ENCODE peak calls at places on chromosomes 12 and 14, in five cellular contexts. One of them, this sample, is unnamed.
A peak's percentile ranks its signal among the peaks of the same experiment; 100 is the strongest.

GRCh38 chr12:25151476-25151875 is 43.5 kb downstream of the DNAI7 start:
- DNase-seq in testis: no peak
- DNase-seq in tibial artery: peak; percentile 81
- DNase-seq in lower lobe of right lung: no peak
- DNase-seq in fibroblast of lung: peak; percentile 99
- DNase-seq in this sample: no peak

GRCh38 chr14:93728651-93729016 is 59.7 kb downstream of the PRIMA1 start:
- DNase-seq in tibial artery: no peak
- DNase-seq in testis: no peak
- DNase-seq in fibroblast of lung: no peak
- DNase-seq in lower lobe of right lung: no peak
- DNase-seq in this sample: no peak

GRCh38 chr12:132748319-132748718 is 13.3 kb downstream of the ANKLE2 start:
- DNase-seq in testis: no peak
- DNase-seq in fibroblast of lung: no peak
- DNase-seq in tibial artery: no peak
- DNase-seq in lower lobe of right lung: peak; percentile 32
- DNase-seq in this sample: no peak

GRCh38 chr14:55764784-55765183 is 184.8 kb downstream of the KTN1 start:
- DNase-seq in testis: no peak
- DNase-seq in tibial artery: no peak
- DNase-seq in fibroblast of lung: no peak
- DNase-seq in lower lobe of right lung: no peak
- DNase-seq in this sample: no peak

GRCh38 chr12:54160807-54161480 is 27.8 kb downstream of the SMUG1 start:
- DNase-seq in tibial artery: no peak
- DNase-seq in lower lobe of right lung: no peak
- DNase-seq in testis: no peak
- DNase-seq in fibroblast of lung: no peak
- DNase-seq in this sample: no peak

GRCh38 chr12:51705450-51705849 is 114.4 kb downstream of the SCN8A start:
- DNase-seq in testis: no peak
- DNase-seq in lower lobe of right lung: no peak
- DNase-seq in tibial artery: no peak
- DNase-seq in fibroblast of lung: no peak
- DNase-seq in this sample: no peak

GRCh38 chr12:110600254-110600653 is 13.7 kb upstream of the TCTN1 start:
- DNase-seq in testis: no peak
- DNase-seq in fibroblast of lung: peak; percentile 85
- DNase-seq in tibial artery: no peak
- DNase-seq in lower lobe of right lung: no peak
- DNase-seq in this sample: no peak

GRCh38 chr12:6962285-6963015 is 8.0 kb downstream of the PHB2 start:
- DNase-seq in lower lobe of right lung: peak; percentile 87
- DNase-seq in testis: no peak
- DNase-seq in fibroblast of lung: no peak
- DNase-seq in tibial artery: peak; percentile 66
- DNase-seq in this sample: no peak

GRCh38 chr12:45730842-45731336 is 1.4 kb downstream of the ARID2 start:
- DNase-seq in tibial artery: no peak
- DNase-seq in testis: no peak
- DNase-seq in fibroblast of lung: peak; percentile 53
- DNase-seq in lower lobe of right lung: no peak
- DNase-seq in this sample: no peak

GRCh38 chr14:105261781-105262180 is 13.4 kb downstream of the BTBD6 start:
- DNase-seq in fibroblast of lung: no peak
- DNase-seq in testis: no peak
- DNase-seq in tibial artery: peak; percentile 60
- DNase-seq in lower lobe of right lung: no peak
- DNase-seq in this sample: no peak

GRCh38 chr12:130714591-130715149 is 1.4 kb downstream of the RIMBP2 start:
- DNase-seq in testis: peak; percentile 22
- DNase-seq in lower lobe of right lung: no peak
- DNase-seq in tibial artery: no peak
- DNase-seq in fibroblast of lung: no peak
- DNase-seq in this sample: no peak

GRCh38 chr12:25001311-25001710 is 52.4 kb upstream of the BCAT1 start:
- DNase-seq in fibroblast of lung: peak; percentile 55
- DNase-seq in testis: no peak
- DNase-seq in lower lobe of right lung: no peak
- DNase-seq in tibial artery: no peak
- DNase-seq in this sample: no peak

GRCh38 chr14:38526841-38527501 is 271.1 kb upstream of the CLEC14A start:
- DNase-seq in tibial artery: no peak
- DNase-seq in fibroblast of lung: no peak
- DNase-seq in lower lobe of right lung: no peak
- DNase-seq in testis: no peak
- DNase-seq in this sample: no peak

GRCh38 chr12:14716848-14717444 is 20.5 kb upstream of the GUCY2C start:
- DNase-seq in testis: peak; percentile 66
- DNase-seq in fibroblast of lung: peak; percentile 57
- DNase-seq in lower lobe of right lung: no peak
- DNase-seq in tibial artery: no peak
- DNase-seq in this sample: no peak

GRCh38 chr14:76811561-76811960 is 1.1 kb downstream of the ANGEL1 start:
- DNase-seq in fibroblast of lung: no peak
- DNase-seq in lower lobe of right lung: no peak
- DNase-seq in testis: no peak
- DNase-seq in tibial artery: no peak
- DNase-seq in this sample: no peak

GRCh38 chr12:64796205-64796845 is 28.1 kb upstream of the TBC1D30 start:
- DNase-seq in tibial artery: no peak
- DNase-seq in testis: peak; percentile 74
- DNase-seq in fibroblast of lung: peak; percentile 96
- DNase-seq in lower lobe of right lung: no peak
- DNase-seq in this sample: peak; percentile 33

GRCh38 chr12:53056296-53056695 is 6.4 kb downstream of the TNS2 start:
- DNase-seq in lower lobe of right lung: peak; percentile 31
- DNase-seq in testis: no peak
- DNase-seq in tibial artery: no peak
- DNase-seq in fibroblast of lung: no peak
- DNase-seq in this sample: no peak

GRCh38 chr12:120091371-120092090 is 25.0 kb downstream of the RAB35 start:
- DNase-seq in testis: no peak
- DNase-seq in tibial artery: no peak
- DNase-seq in lower lobe of right lung: no peak
- DNase-seq in fibroblast of lung: peak; percentile 23
- DNase-seq in this sample: no peak

GRCh38 chr14:34051966-34052657 is 101.2 kb upstream of the EGLN3 start:
- DNase-seq in lower lobe of right lung: no peak
- DNase-seq in testis: no peak
- DNase-seq in fibroblast of lung: peak; percentile 12
- DNase-seq in tibial artery: no peak
- DNase-seq in this sample: no peak

GRCh38 chr14:100296106-100296651 is 10.1 kb downstream of the SLC25A29 start:
- DNase-seq in testis: no peak
- DNase-seq in tibial artery: peak; percentile 52
- DNase-seq in fibroblast of lung: no peak
- DNase-seq in lower lobe of right lung: peak; percentile 38
- DNase-seq in this sample: no peak

GRCh38 chr12:2185751-2186341 is 133.1 kb downstream of the CACNA1C start:
- DNase-seq in tibial artery: no peak
- DNase-seq in testis: no peak
- DNase-seq in fibroblast of lung: no peak
- DNase-seq in lower lobe of right lung: no peak
- DNase-seq in this sample: no peak

GRCh38 chr12:2179953-2180736 is 127.4 kb downstream of the CACNA1C start:
- DNase-seq in lower lobe of right lung: no peak
- DNase-seq in testis: peak; percentile 76
- DNase-seq in tibial artery: peak; percentile 93
- DNase-seq in fibroblast of lung: peak; percentile 98
- DNase-seq in this sample: no peak

GRCh38 chr12:2187195-2187963 is 134.6 kb downstream of the CACNA1C start:
- DNase-seq in tibial artery: no peak
- DNase-seq in lower lobe of right lung: no peak
- DNase-seq in fibroblast of lung: no peak
- DNase-seq in testis: no peak
- DNase-seq in this sample: no peak

GRCh38 chr12:2180737-2181082 is 127.9 kb downstream of the CACNA1C start:
- DNase-seq in testis: no peak
- DNase-seq in tibial artery: no peak
- DNase-seq in fibroblast of lung: no peak
- DNase-seq in lower lobe of right lung: no peak
- DNase-seq in this sample: no peak

GRCh38 chr12:2183556-2184541 is 131.1 kb downstream of the CACNA1C start:
- DNase-seq in tibial artery: no peak
- DNase-seq in fibroblast of lung: peak; percentile 82
- DNase-seq in testis: no peak
- DNase-seq in lower lobe of right lung: no peak
- DNase-seq in this sample: no peak
- TF ChIP-seq CTCF in tibial artery: no peak
- TF ChIP-seq CTCF in fibroblast of lung: peak; percentile 59
- TF ChIP-seq CTCF in testis: no peak
- TF ChIP-seq CTCF in lower lobe of right lung: no peak
- TF ChIP-seq CTCF in this sample: no peak

DNA sequence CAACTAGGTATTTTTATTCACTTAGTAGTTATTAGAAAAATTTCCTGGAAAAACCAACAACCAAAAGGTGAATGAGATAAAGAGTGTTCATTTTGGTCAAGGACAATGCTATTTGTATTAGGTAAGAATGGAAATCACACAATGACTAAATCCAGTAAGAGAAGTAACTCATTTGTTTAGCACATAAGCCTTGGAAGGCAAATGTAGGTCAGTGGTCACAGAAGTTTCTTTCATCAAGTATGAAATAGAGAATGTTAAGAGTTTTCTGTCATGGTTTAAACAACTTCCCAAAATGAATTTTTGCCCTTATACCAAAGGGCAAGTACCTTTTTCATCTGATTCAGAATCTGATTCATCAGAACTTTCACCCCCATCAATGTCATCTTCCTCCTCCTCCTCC is 101.7 kb downstream of the KIF21A start:
- DNase-seq in lower lobe of right lung: no peak
- DNase-seq in testis: no peak
- DNase-seq in tibial artery: no peak
- DNase-seq in fibroblast of lung: no peak
- DNase-seq in this sample: no peak
- TF ChIP-seq CTCF in lower lobe of right lung: no peak
- TF ChIP-seq CTCF in testis: no peak
- TF ChIP-seq CTCF in tibial artery: no peak
- TF ChIP-seq CTCF in fibroblast of lung: no peak
- TF ChIP-seq CTCF in this sample: no peak

GRCh38 chr12:16189849-16190248 is 87.6 kb downstream of the SLC15A5 start:
- DNase-seq in lower lobe of right lung: no peak
- DNase-seq in tibial artery: no peak
- DNase-seq in fibroblast of lung: peak; percentile 53
- DNase-seq in testis: no peak
- DNase-seq in this sample: no peak
- TF ChIP-seq CTCF in lower lobe of right lung: no peak
- TF ChIP-seq CTCF in tibial artery: no peak
- TF ChIP-seq CTCF in fibroblast of lung: peak; percentile 50
- TF ChIP-seq CTCF in testis: no peak
- TF ChIP-seq CTCF in this sample: no peak

DNA sequence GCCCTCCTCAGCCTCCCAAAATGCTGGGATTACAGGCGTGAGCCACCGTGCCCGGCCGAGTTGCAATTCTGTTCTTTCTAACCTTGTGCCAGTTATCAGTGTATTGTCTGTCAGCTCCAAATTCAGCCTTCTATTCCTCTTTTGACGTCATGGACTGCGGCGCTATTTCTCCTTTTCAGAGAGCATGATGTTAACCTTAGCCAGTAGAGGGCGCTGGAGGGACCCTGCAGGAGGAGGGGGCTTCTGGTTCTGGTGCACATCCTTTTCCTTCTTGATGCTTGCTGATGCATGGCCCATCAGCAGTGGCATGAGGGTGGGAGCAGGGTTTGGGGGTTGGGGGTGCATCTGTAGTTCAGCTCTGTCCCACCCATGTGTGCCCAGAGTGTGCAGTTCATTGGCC is 179.3 kb upstream of the RMST start:
- DNase-seq in fibroblast of lung: no peak
- DNase-seq in tibial artery: no peak
- DNase-seq in lower lobe of right lung: no peak
- DNase-seq in testis: no peak
- DNase-seq in this sample: no peak
- TF ChIP-seq CTCF in fibroblast of lung: no peak
- TF ChIP-seq CTCF in tibial artery: no peak
- TF ChIP-seq CTCF in lower lobe of right lung: peak; percentile 6
- TF ChIP-seq CTCF in testis: peak; percentile 13
- TF ChIP-seq CTCF in this sample: no peak

GRCh38 chr14:28576523-28576922 is 190.1 kb upstream of the FOXG1 start:
- DNase-seq in lower lobe of right lung: no peak
- DNase-seq in tibial artery: no peak
- DNase-seq in fibroblast of lung: no peak
- DNase-seq in testis: no peak
- DNase-seq in this sample: no peak
- TF ChIP-seq CTCF in lower lobe of right lung: no peak
- TF ChIP-seq CTCF in tibial artery: no peak
- TF ChIP-seq CTCF in fibroblast of lung: no peak
- TF ChIP-seq CTCF in testis: no peak
- TF ChIP-seq CTCF in this sample: no peak

GRCh38 chr12:68933564-68933893 is 558 bp upstream of the CPM start:
- DNase-seq in tibial artery: no peak
- DNase-seq in testis: no peak
- DNase-seq in lower lobe of right lung: no peak
- DNase-seq in fibroblast of lung: no peak
- DNase-seq in this sample: no peak
- TF ChIP-seq CTCF in tibial artery: no peak
- TF ChIP-seq CTCF in testis: no peak
- TF ChIP-seq CTCF in lower lobe of right lung: no peak
- TF ChIP-seq CTCF in fibroblast of lung: no peak
- TF ChIP-seq CTCF in this sample: no peak

GRCh38 chr14:44798386-44799242 is 163.1 kb downstream of the KLHL28 start:
- DNase-seq in testis: peak; percentile 18
- DNase-seq in lower lobe of right lung: no peak
- DNase-seq in tibial artery: no peak
- DNase-seq in fibroblast of lung: no peak
- DNase-seq in this sample: no peak

DNA sequence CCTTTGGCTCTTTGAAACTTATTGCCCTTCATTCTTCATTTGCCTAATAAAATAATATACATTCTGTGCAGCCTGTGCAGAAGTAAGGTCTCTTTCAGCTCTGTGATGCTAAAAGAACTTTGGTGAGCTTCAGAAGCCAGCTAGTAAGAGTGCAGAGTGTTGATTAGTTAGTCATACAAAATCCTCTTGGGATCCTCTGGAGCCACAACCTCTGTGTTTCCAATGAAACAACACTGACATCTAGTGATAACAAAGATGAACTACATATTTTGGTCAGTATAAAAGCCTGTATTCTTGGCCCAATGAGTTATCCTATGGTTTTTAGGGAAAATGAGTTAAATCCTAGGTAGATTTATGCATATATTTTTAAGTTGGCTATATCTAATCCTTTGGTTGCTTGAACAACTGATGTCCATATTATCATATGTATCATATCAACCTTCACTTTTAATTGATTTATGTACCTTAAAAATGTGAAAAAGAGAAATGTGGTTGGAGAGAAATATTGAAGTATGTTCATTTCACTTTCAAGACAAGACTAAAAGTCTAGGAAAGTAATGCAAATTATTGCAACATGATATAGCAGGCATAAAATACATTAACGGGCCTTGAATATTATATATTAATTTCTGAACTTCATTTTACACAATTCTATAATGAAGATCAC is 158.4 kb downstream of the KLHL28 start:
- DNase-seq in testis: no peak
- DNase-seq in lower lobe of right lung: no peak
- DNase-seq in fibroblast of lung: peak; percentile 71
- DNase-seq in tibial artery: no peak
- DNase-seq in this sample: no peak
- TF ChIP-seq CTCF in testis: peak; percentile 69
- TF ChIP-seq CTCF in lower lobe of right lung: peak; percentile 63
- TF ChIP-seq CTCF in fibroblast of lung: peak; percentile 55
- TF ChIP-seq CTCF in tibial artery: peak; percentile 54
- TF ChIP-seq CTCF in this sample: peak; percentile 27

This sample was measured in natural killer cell.